ENCODE peak calls at places on chromosomes 4 and X, in seven cellular contexts. N is naive thymus-derived CD8-positive, alpha-beta T cell; U is HS-5; K is activated effector memory CD4-positive, alpha-beta T cell treated with Interleukin-2 at 50 U/mL for 16 hours; D is nephron progenitor cell; R is activated T-helper 1 cell treated with Interleukin-2 at 50 U/mL for 16 hours; P is small intestine. G is an unnamed sample.

GRCh38 chr4:2393353-2394270 is 24.8 kb downstream of the ZFYVE28 start:
- DNase-seq in K (no peak), P (peak; percentile 48), U (no peak), R (no peak), N (no peak), D (peak; percentile 74), G (no peak)

GRCh38 chr4:88442636-88443260 is 14.2 kb upstream of the HERC5 start:
- DNase-seq in U (no peak), D (no peak), K (no peak), N (no peak), P (no peak), R (no peak), G (no peak)

GRCh38 chrX:38232287-38232686 is 11.6 kb upstream of the SRPX start:
- DNase-seq in D (no peak), R (no peak), U (no peak), N (no peak), P (no peak), K (no peak), G (no peak)

GRCh38 chrX:56974408-56974807 is 20.9 kb downstream of the SPIN3 start:
- DNase-seq in R (no peak), N (no peak), K (no peak), D (no peak), U (no peak), P (no peak), G (no peak)

GRCh38 chrX:10280061-10280460 is 123.3 kb downstream of the CLCN4 start:
- DNase-seq in U (no peak), P (peak; percentile 23), D (no peak), N (no peak), K (no peak), R (no peak), G (no peak)

GRCh38 chr4:77095101-77095826 is 19.5 kb upstream of the CCNI start:
- DNase-seq in U (no peak), P (peak; percentile 76), D (peak; percentile 70), N (peak; percentile 87), R (peak; percentile 43), K (peak; percentile 47), G (peak; percentile 23)

GRCh38 chrX:31178769-31179125 is 106.9 kb upstream of the FTHL17 start:
- DNase-seq in K (no peak), D (no peak), N (no peak), R (no peak), U (no peak), P (no peak), G (no peak)

GRCh38 chr4:26736621-26737020 is 124.0 kb upstream of the STIM2 start:
- DNase-seq in P (no peak), U (no peak), N (no peak), R (no peak), K (no peak), D (no peak), G (no peak)

GRCh38 chr4:127048371-127049085 is 584.2 kb upstream of the INTU start:
- DNase-seq in P (no peak), K (no peak), R (no peak), N (no peak), U (no peak), D (no peak), G (no peak)

GRCh38 chr4:184851200-184851541 is 25.4 kb upstream of the ACSL1 start:
- DNase-seq in D (no peak), N (no peak), P (no peak), U (no peak), R (no peak), K (no peak), G (no peak)

GRCh38 chr4:6779667-6780565 is 2.6 kb upstream of the KIAA0232 start:
- DNase-seq in R (no peak), K (no peak), N (no peak), D (no peak), P (no peak), U (no peak), G (no peak)

GRCh38 chr4:117786566-117786965 is 247.7 kb upstream of the NDST3 start:
- DNase-seq in D (no peak), K (no peak), R (no peak), P (no peak), N (no peak), U (no peak), G (no peak)

GRCh38 chrX:14505648-14506047 is 23.7 kb upstream of the GLRA2 start:
- DNase-seq in N (no peak), U (no peak), K (no peak), P (no peak), R (no peak), D (no peak), G (no peak)

GRCh38 chrX:137747231-137747630 is 181.3 kb downstream of the ZIC3 start:
- DNase-seq in U (no peak), P (no peak), R (no peak), D (no peak), K (no peak), N (no peak), G (no peak)

GRCh38 chr4:136713140-136713539 is 819.2 kb downstream of the PCDH18 start:
- DNase-seq in U (peak; percentile 14), P (no peak), K (no peak), N (no peak), D (no peak), R (no peak), G (no peak)

GRCh38 chr4:86441175-86441960 is 81.5 kb upstream of the MAPK10 start:
- DNase-seq in R (no peak), K (no peak), U (peak; percentile 2), P (no peak), N (no peak), D (no peak), G (no peak)

GRCh38 chrX:12013220-12013619 is 125.1 kb upstream of the FRMPD4 start:
- DNase-seq in U (no peak), K (no peak), D (no peak), R (no peak), N (no peak), P (no peak), G (no peak)

GRCh38 chr4:124647599-124647998 is 64.9 kb downstream of the ANKRD50 start:
- DNase-seq in K (no peak), N (no peak), P (peak; percentile 1), D (no peak), R (no peak), U (no peak), G (no peak)

GRCh38 chr4:14196141-14196540 is 568.6 kb upstream of the BOD1L1 start:
- DNase-seq in K (no peak), P (peak; percentile 28), U (no peak), R (no peak), N (no peak), D (peak; percentile 85), G (no peak)

GRCh38 chrX:113868169-113868568 is 715.7 kb upstream of the HTR2C start:
- DNase-seq in R (no peak), P (no peak), U (no peak), D (no peak), N (no peak), K (no peak), G (no peak)

GRCh38 chr4:107858158-107858742 is 33.5 kb downstream of the SGMS2 start:
- DNase-seq in D (no peak), N (no peak), P (no peak), R (no peak), K (no peak), U (no peak), G (no peak)

GRCh38 chr4:169092889-169093522 is 83.0 kb upstream of the CBR4 start:
- DNase-seq in K (no peak), D (no peak), P (no peak), N (no peak), U (no peak), R (no peak), G (no peak)

GRCh38 chr4:53654300-53654758 is 63.0 kb upstream of the LNX1 start:
- DNase-seq in U (no peak), K (no peak), D (no peak), N (no peak), P (no peak), R (no peak), G (no peak)

GRCh38 chrX:139890991-139891700 is 41.7 kb downstream of the ATP11C start:
- DNase-seq in D (no peak), R (no peak), K (no peak), P (peak; percentile 38), N (no peak), U (peak; percentile 63), G (no peak)

GRCh38 chrX:74529311-74529710 is 85.1 kb downstream of the RLIM start:
- DNase-seq in N (no peak), D (no peak), K (no peak), U (no peak), R (no peak), P (no peak), G (no peak)

GRCh38 chr4:113784497-113785254 is 23.1 kb upstream of the CAMK2D start:
- DNase-seq in R (no peak), D (no peak), K (no peak), N (no peak), U (peak; percentile 90), P (no peak), G (no peak)

GRCh38 chr4:90030953-90031352 is 96.2 kb upstream of the CCSER1 start:
- DNase-seq in D (no peak), U (no peak), N (no peak), K (no peak), R (no peak), P (peak; percentile 46), G (no peak)

GRCh38 chrX:11499076-11500044 is 166.4 kb downstream of the ARHGAP6 start:
- DNase-seq in N (no peak), D (no peak), K (no peak), P (no peak), U (peak; percentile 14), R (no peak), G (no peak)

GRCh38 chr4:44493924-44494323 is 45.3 kb upstream of the KCTD8 start:
- DNase-seq in K (no peak), D (peak; percentile 12), U (no peak), P (no peak), R (no peak), N (no peak), G (no peak)

GRCh38 chr4:53592686-53593641 is 1.7 kb upstream of the LNX1 start:
- DNase-seq in K (no peak), N (no peak), D (peak; percentile 56), U (no peak), R (no peak), P (peak; percentile 79), G (no peak)

GRCh38 chrX:72304877-72305276 is 837 bp downstream of the CITED1 start:
- DNase-seq in D (peak; percentile 22), N (no peak), P (no peak), R (no peak), K (no peak), U (no peak), G (no peak)

GRCh38 chrX:53714580-53715335 is 28.2 kb upstream of the HUWE1 start:
- DNase-seq in R (peak; percentile 30), D (no peak), K (peak; percentile 29), N (no peak), U (no peak), P (peak; percentile 34), G (peak; percentile 4)